ENCODE peak calls at places on chromosomes 16 and 17, in five cellular contexts. One of them, this sample, is unnamed.

GRCh38 chr16:77881355-77882003 is 93.1 kb downstream of the VAT1L start:
- DNase-seq in foreskin melanocyte: no peak
- DNase-seq in AG08395: no peak
- DNase-seq in HTR-8/SVneo: no peak
- DNase-seq in ascending aorta: no peak
- DNase-seq in this sample: no peak

GRCh38 chr17:43908111-43908721 is 880 bp upstream of the MPP2 start:
- DNase-seq in foreskin melanocyte: peak
- DNase-seq in AG08395: peak
- DNase-seq in HTR-8/SVneo: peak
- DNase-seq in ascending aorta: peak
- DNase-seq in this sample: peak

GRCh38 chr17:19354123-19354522 is 8.4 kb downstream of the B9D1 start:
- DNase-seq in foreskin melanocyte: peak
- DNase-seq in AG08395: peak
- DNase-seq in HTR-8/SVneo: peak
- DNase-seq in ascending aorta: no peak
- DNase-seq in this sample: peak

GRCh38 chr17:73309727-73310555 is 1.9 kb downstream of the CDC42EP4 start:
- DNase-seq in foreskin melanocyte: no peak
- DNase-seq in AG08395: no peak
- DNase-seq in HTR-8/SVneo: no peak
- DNase-seq in ascending aorta: no peak
- DNase-seq in this sample: no peak

GRCh38 chr16:15958703-15959348 is 9.4 kb downstream of the ABCC1 start:
- DNase-seq in foreskin melanocyte: no peak
- DNase-seq in AG08395: no peak
- DNase-seq in HTR-8/SVneo: no peak
- DNase-seq in ascending aorta: no peak
- DNase-seq in this sample: no peak

GRCh38 chr17:74012465-74012864 is 191.0 kb upstream of the RPL38 start:
- DNase-seq in foreskin melanocyte: no peak
- DNase-seq in AG08395: no peak
- DNase-seq in HTR-8/SVneo: no peak
- DNase-seq in ascending aorta: no peak
- DNase-seq in this sample: no peak

GRCh38 chr17:2631211-2631610 is 37.8 kb downstream of the PAFAH1B1 start:
- DNase-seq in foreskin melanocyte: no peak
- DNase-seq in AG08395: no peak
- DNase-seq in HTR-8/SVneo: no peak
- DNase-seq in ascending aorta: no peak
- DNase-seq in this sample: no peak

GRCh38 chr16:87724490-87725291 is 41.1 kb downstream of the KLHDC4 start:
- DNase-seq in foreskin melanocyte: no peak
- DNase-seq in AG08395: no peak
- DNase-seq in HTR-8/SVneo: no peak
- DNase-seq in ascending aorta: no peak
- DNase-seq in this sample: no peak

GRCh38 chr17:33342025-33342424 is 48.9 kb upstream of the ASIC2 start:
- DNase-seq in foreskin melanocyte: no peak
- DNase-seq in AG08395: no peak
- DNase-seq in HTR-8/SVneo: no peak
- DNase-seq in ascending aorta: no peak
- DNase-seq in this sample: no peak

GRCh38 chr17:76268991-76269981 is 4.1 kb downstream of the UBALD2 start:
- DNase-seq in foreskin melanocyte: no peak
- DNase-seq in AG08395: no peak
- DNase-seq in HTR-8/SVneo: no peak
- DNase-seq in ascending aorta: no peak
- DNase-seq in this sample: no peak

GRCh38 chr17:72719582-72720493 is 372.6 kb downstream of the SLC39A11 start:
- DNase-seq in foreskin melanocyte: peak
- DNase-seq in AG08395: no peak
- DNase-seq in HTR-8/SVneo: no peak
- DNase-seq in ascending aorta: no peak
- DNase-seq in this sample: no peak

GRCh38 chr16:88489163-88489721 is 36.2 kb downstream of the ZFPM1 start:
- DNase-seq in foreskin melanocyte: no peak
- DNase-seq in AG08395: no peak
- DNase-seq in HTR-8/SVneo: no peak
- DNase-seq in ascending aorta: no peak
- DNase-seq in this sample: no peak

GRCh38 chr16:68289621-68290329 is 21.0 kb downstream of the SLC7A6OS start:
- DNase-seq in foreskin melanocyte: no peak
- DNase-seq in AG08395: peak
- DNase-seq in HTR-8/SVneo: no peak
- DNase-seq in ascending aorta: no peak
- DNase-seq in this sample: no peak

GRCh38 chr16:48117217-48118105 is 38.3 kb downstream of the ABCC12 start:
- DNase-seq in foreskin melanocyte: peak
- DNase-seq in AG08395: peak
- DNase-seq in HTR-8/SVneo: peak
- DNase-seq in ascending aorta: no peak
- DNase-seq in this sample: peak

GRCh38 chr17:31532161-31532515 is 140.7 kb downstream of the RAB11FIP4 start:
- DNase-seq in foreskin melanocyte: no peak
- DNase-seq in AG08395: no peak
- DNase-seq in HTR-8/SVneo: no peak
- DNase-seq in ascending aorta: no peak
- DNase-seq in this sample: no peak